ENCODE peak calls at places on chromosome 14, in nine cellular contexts. R is MM.1S, B is SK-MEL-5, P is dorsolateral prefrontal cortex, D is HT1080, F is H7, X is tibial nerve, V is SHP77 treated with DMSO at 0.1 percent for 48 hours, N is cardiac muscle cell. H is an unnamed sample.

GRCh38 chr14:36227344-36227743 is 50.8 kb upstream of the PTCSC3 start:
- DNase-seq in V (no peak), X (no peak), N (no peak), F (no peak), R (no peak), D (no peak), P (no peak), B (no peak), H (no peak)

GRCh38 chr14:102973706-102974280 is 51.3 kb downstream of the AMN start:
- DNase-seq in X (no peak), R (no peak), V (no peak), P (no peak), D (no peak), B (no peak), N (no peak), F (no peak), H (no peak)

GRCh38 chr14:103518416-103519042 is 4.1 kb downstream of the CKB start:
- DNase-seq in D (peak; percentile 72), B (peak; percentile 62), P (no peak), N (peak; percentile 68), X (peak; percentile 59), R (no peak), V (no peak), F (peak; percentile 98), H (peak; percentile 80)

GRCh38 chr14:97379091-97379531 is 581.9 kb downstream of the VRK1 start:
- DNase-seq in F (peak; percentile 41), N (no peak), V (no peak), D (no peak), R (no peak), B (no peak), X (no peak), P (no peak), H (no peak)

GRCh38 chr14:101355284-101355683 is 206.0 kb upstream of the DIO3 start:
- DNase-seq in P (no peak), F (no peak), X (no peak), V (no peak), R (no peak), N (no peak), D (no peak), B (no peak), H (no peak)

GRCh38 chr14:31829256-31829923 is 247.7 kb upstream of the ARHGAP5 start:
- DNase-seq in X (no peak), V (no peak), D (peak; percentile 67), B (peak; percentile 5), F (no peak), R (no peak), N (no peak), P (no peak), H (peak; percentile 13)

GRCh38 chr14:89304972-89305703 is 111.9 kb downstream of the FOXN3 start:
- DNase-seq in B (no peak), X (no peak), N (no peak), F (no peak), V (peak; percentile 39), D (no peak), P (no peak), R (peak; percentile 63), H (no peak)

GRCh38 chr14:90483117-90483516 is 86.3 kb downstream of the CALM1 start:
- DNase-seq in X (no peak), F (no peak), V (no peak), N (no peak), B (no peak), P (no peak), R (no peak), D (no peak), H (no peak)

GRCh38 chr14:58166005-58166983 is 14.3 kb upstream of the ARMH4 start:
- DNase-seq in F (peak; percentile 68), X (peak; percentile 83), R (peak; percentile 55), V (peak; percentile 47), D (peak; percentile 82), P (peak; percentile 92), N (peak; percentile 92), B (peak; percentile 82), H (peak; percentile 78)

GRCh38 chr14:61553730-61554641 is 141.3 kb upstream of the HIF1A start:
- DNase-seq in V (no peak), X (no peak), F (no peak), N (no peak), R (no peak), P (no peak), D (peak; percentile 97), B (no peak), H (no peak)

GRCh38 chr14:22386924-22387775 is 201.9 kb downstream of the DAD1 start:
- DNase-seq in D (peak; percentile 76), B (peak; percentile 85), P (peak; percentile 83), V (peak; percentile 46), F (peak; percentile 84), N (peak; percentile 88), R (peak; percentile 50), X (peak; percentile 35), H (peak; percentile 87)